ENCODE peak calls at places on chromosomes 11 and 22, in eight cellular contexts. S is choroid plexus epithelial cell; R is CD8-positive, alpha-beta T cell; G is testis; Q is left ventricle myocardium inferior; X is suprapubic skin; V is A549; P is right lobe of liver. L is an unnamed sample.

GRCh38 chr11:2976289-2977063 is 15.7 kb downstream of the NAP1L4 start:
- DNase-seq in S (no peak), R (no peak), G (peak; percentile 8), Q (no peak), X (no peak), V (no peak), P (no peak), L (no peak)

GRCh38 chr11:75563978-75564552 is 2.0 kb downstream of the SERPINH1 start:
- DNase-seq in S (peak; percentile 93), R (no peak), G (peak; percentile 61), Q (peak; percentile 64), X (peak; percentile 83), V (no peak), P (no peak), L (peak; percentile 89)

GRCh38 chr11:62555464-62556092 is 9.0 kb upstream of the AHNAK start:
- DNase-seq in S (peak; percentile 69), R (peak; percentile 71), G (no peak), Q (peak; percentile 39), X (peak; percentile 74), V (peak; percentile 26), P (no peak), L (peak; percentile 62)

GRCh38 chr11:798093-798713 is at the start of gene SLC25A22:
- DNase-seq in S (peak; percentile 79), R (peak; percentile 81), G (peak; percentile 85), Q (peak; percentile 81), X (no peak), V (peak; percentile 87), P (peak; percentile 83), L (peak; percentile 58)

GRCh38 chr11:75344761-75345454 is 6.6 kb downstream of the ARRB1 start:
- DNase-seq in S (no peak), R (no peak), G (no peak), Q (no peak), X (no peak), V (no peak), P (no peak), L (no peak)

GRCh38 chr22:32528984-32529982 is 54.7 kb downstream of the FBXO7 start:
- DNase-seq in S (peak; percentile 91), R (peak; percentile 62), G (peak; percentile 94), Q (peak; percentile 86), X (peak; percentile 95), V (peak; percentile 74), P (peak; percentile 88), L (peak; percentile 89)

GRCh38 chr11:57072640-57073039 is 83.9 kb downstream of the OR5AK2 start:
- DNase-seq in S (peak; percentile 95), R (no peak), G (no peak), Q (no peak), X (no peak), V (peak; percentile 78), P (no peak), L (peak; percentile 99)

GRCh38 chr11:78022397-78023396 is at the start of gene KCTD14:
- DNase-seq in S (no peak), R (no peak), G (peak; percentile 43), Q (no peak), X (no peak), V (no peak), P (peak; percentile 77), L (no peak)

GRCh38 chr11:117928818-117929567 is at the start of gene TMPRSS13:
- DNase-seq in S (no peak), R (no peak), G (no peak), Q (no peak), X (no peak), V (no peak), P (no peak), L (no peak)

GRCh38 chr11:134512061-134512460 is 100.0 kb upstream of the B3GAT1 start:
- DNase-seq in S (no peak), R (no peak), G (no peak), Q (no peak), X (peak; percentile 50), V (no peak), P (peak; percentile 11), L (no peak)

GRCh38 chr11:94668240-94668793 is 99.8 kb upstream of the AMOTL1 start:
- DNase-seq in S (no peak), R (no peak), G (no peak), Q (no peak), X (no peak), V (no peak), P (no peak), L (no peak)

GRCh38 chr22:30167734-30168133 is 78.8 kb downstream of the LIF start:
- DNase-seq in S (no peak), R (no peak), G (no peak), Q (no peak), X (no peak), V (no peak), P (no peak), L (no peak)

DNA sequence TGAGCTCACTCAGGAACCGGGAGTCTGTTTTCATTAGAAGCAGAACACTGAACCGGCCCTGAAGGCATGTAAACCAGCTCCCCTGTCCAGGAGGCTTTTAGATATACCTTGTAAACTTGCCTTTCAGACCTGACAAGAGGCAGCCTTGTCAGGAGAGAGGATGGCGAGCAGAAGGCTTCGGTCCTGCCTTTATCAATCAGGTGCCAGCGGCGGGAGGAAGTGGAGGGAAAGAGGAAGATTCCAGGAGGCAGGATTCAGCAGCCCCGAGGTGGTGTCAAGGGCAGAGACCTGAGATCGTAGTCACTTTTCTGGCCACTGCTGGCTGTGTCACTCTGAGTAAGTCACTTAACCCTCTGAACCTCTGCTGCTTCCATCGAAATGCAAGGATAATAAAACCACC is 181.1 kb downstream of the CHST1 start:
- DNase-seq in S (no peak), R (no peak), G (no peak), Q (no peak), X (no peak), V (no peak), P (no peak), L (no peak)
- H3K4me3 ChIP-seq in S (no peak overlapping the region), R (no peak overlapping the region), G (no peak overlapping the region), Q (no peak overlapping the region), X (no peak overlapping the region), V (no peak overlapping the region), P (no peak overlapping the region), L (no peak overlapping the region)

GRCh38 chr22:48404004-48404403 is 1423.7 kb downstream of the BRD1 start:
- DNase-seq in S (no peak), R (no peak), G (no peak), Q (no peak), X (no peak), V (no peak), P (no peak), L (no peak)
- TF ChIP-seq CTCF in S (no peak), R (no peak), G (no peak), Q (no peak), X (no peak), V (no peak), P (no peak), L (no peak)

GRCh38 chr11:111939836-111940604 is 2.9 kb downstream of the DIXDC1 start:
- DNase-seq in S (peak; percentile 74), R (no peak), G (no peak), Q (no peak), X (no peak), V (no peak), P (no peak), L (peak; percentile 76)

GRCh38 chr11:111936045-111936400 is 1.1 kb upstream of the DIXDC1 start:
- DNase-seq in S (no peak), R (no peak), G (no peak), Q (no peak), X (no peak), V (no peak), P (no peak), L (no peak)

GRCh38 chr11:111937859-111938258 is 716 bp downstream of the DIXDC1 start:
- DNase-seq in S (no peak), R (no peak), G (no peak), Q (no peak), X (no peak), V (no peak), P (no peak), L (no peak)

GRCh38 chr11:111937461-111937769 is 272 bp downstream of the DIXDC1 start:
- DNase-seq in S (no peak), R (no peak), G (no peak), Q (no peak), X (no peak), V (no peak), P (no peak), L (no peak)

GRCh38 chr11:111938687-111939160 is 1.6 kb downstream of the DIXDC1 start:
- DNase-seq in S (peak; percentile 69), R (peak; percentile 34), G (no peak), Q (no peak), X (no peak), V (no peak), P (no peak), L (peak; percentile 37)
- H3K4me3 ChIP-seq in S (peak overlapping the region; percentile 22), R (no peak overlapping the region), G (no peak overlapping the region), Q (peak overlapping the region; percentile 79), X (no peak overlapping the region), V (peak overlapping the region; percentile 71), P (no peak overlapping the region), L (peak overlapping the region; percentile 35)

DNA sequence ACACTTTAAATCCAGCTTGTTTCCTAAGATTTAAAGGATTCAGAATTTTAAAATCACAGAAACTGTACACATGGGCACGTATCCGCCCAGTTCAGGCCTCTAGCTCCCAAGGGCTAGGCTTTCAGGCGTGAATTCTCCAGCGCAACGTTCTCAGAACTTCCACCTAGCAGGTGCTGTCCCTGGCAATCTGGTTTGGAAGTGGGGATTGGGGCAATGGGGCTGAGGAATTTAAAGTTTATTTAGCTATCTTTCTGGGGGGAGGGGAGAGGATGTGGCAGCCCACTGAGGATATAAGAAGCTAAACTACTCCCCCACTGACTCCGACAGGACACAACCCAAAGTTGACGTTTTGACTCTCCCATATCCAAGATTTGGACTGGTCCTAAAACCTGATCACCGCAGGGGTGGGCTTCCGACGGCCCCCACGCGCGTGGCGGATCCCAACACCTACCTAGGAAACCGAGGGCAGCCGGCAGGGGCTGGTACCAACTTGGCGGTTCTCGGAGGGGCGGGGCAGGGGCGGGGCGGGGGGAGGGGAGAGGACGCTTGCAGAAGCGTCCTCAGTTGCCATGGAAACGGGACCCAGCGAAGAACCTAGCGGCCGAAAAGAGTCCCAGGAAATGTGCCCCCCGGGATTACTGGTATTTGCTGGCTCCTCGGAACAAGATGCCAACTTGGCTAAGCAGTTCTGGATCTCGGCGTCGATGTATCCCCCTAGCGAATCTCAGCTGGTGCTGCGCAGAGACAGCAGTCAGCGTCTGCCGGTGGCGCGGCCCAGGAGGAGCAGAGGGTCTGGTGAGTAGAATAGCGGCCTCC is at the start of gene HOATZ:
- DNase-seq in S (no peak), R (peak; percentile 22), G (peak; percentile 50), Q (no peak), X (no peak), V (no peak), P (no peak), L (no peak)
- TF ChIP-seq CTCF in S (peak; percentile 36), R (no peak), G (no peak), Q (no peak), X (no peak), V (no peak), P (no peak), L (no peak)